ENCODE peak calls at places on chromosomes 12 and 14, in seven cellular contexts. One of them, this sample, is unnamed.
A peak's percentile ranks its signal among the peaks of the same experiment; 100 is the strongest.

GRCh38 chr12:132244724-132245295 is 84.6 kb downstream of the GALNT9 start:
- DNase-seq in neuronal stem cell: no peak
- DNase-seq in mesendoderm: no peak
- DNase-seq in H9: no peak
- DNase-seq in H1: no peak
- DNase-seq in IMR-90: no peak
- DNase-seq in trophoblast cell: peak; percentile 19
- DNase-seq in this sample: no peak

GRCh38 chr12:120996133-120996746 is 17.9 kb downstream of the HNF1A start:
- DNase-seq in neuronal stem cell: no peak
- DNase-seq in mesendoderm: no peak
- DNase-seq in H9: no peak
- DNase-seq in H1: no peak
- DNase-seq in IMR-90: no peak
- DNase-seq in trophoblast cell: no peak
- DNase-seq in this sample: no peak

GRCh38 chr14:103522028-103522581 is 525 bp downstream of the CKB start:
- DNase-seq in neuronal stem cell: no peak
- DNase-seq in mesendoderm: peak; percentile 43
- DNase-seq in H9: no peak
- DNase-seq in H1: no peak
- DNase-seq in IMR-90: no peak
- DNase-seq in trophoblast cell: peak; percentile 14
- DNase-seq in this sample: peak; percentile 43

GRCh38 chr14:53032161-53032803 is 81.4 kb upstream of the FERMT2 start:
- DNase-seq in neuronal stem cell: peak; percentile 5
- DNase-seq in mesendoderm: no peak
- DNase-seq in H9: no peak
- DNase-seq in H1: no peak
- DNase-seq in IMR-90: peak; percentile 88
- DNase-seq in trophoblast cell: peak; percentile 75
- DNase-seq in this sample: peak; percentile 75

GRCh38 chr12:55930771-55931316 is at the start of gene DGKA:
- DNase-seq in neuronal stem cell: no peak
- DNase-seq in mesendoderm: peak; percentile 62
- DNase-seq in H9: peak; percentile 69
- DNase-seq in H1: no peak
- DNase-seq in IMR-90: peak; percentile 85
- DNase-seq in trophoblast cell: peak; percentile 70
- DNase-seq in this sample: peak; percentile 83

GRCh38 chr14:95015046-95015445 is 142.3 kb downstream of the DICER1 start:
- DNase-seq in neuronal stem cell: no peak
- DNase-seq in mesendoderm: peak; percentile 27
- DNase-seq in H9: no peak
- DNase-seq in H1: no peak
- DNase-seq in IMR-90: no peak
- DNase-seq in trophoblast cell: no peak
- DNase-seq in this sample: no peak

GRCh38 chr14:103388664-103389063 is 3.4 kb downstream of the MARK3 start:
- DNase-seq in neuronal stem cell: no peak
- DNase-seq in mesendoderm: no peak
- DNase-seq in H9: no peak
- DNase-seq in H1: no peak
- DNase-seq in IMR-90: no peak
- DNase-seq in trophoblast cell: no peak
- DNase-seq in this sample: no peak

GRCh38 chr14:104723651-104724406 is at the start of gene ADSS1:
- DNase-seq in neuronal stem cell: peak; percentile 65
- DNase-seq in mesendoderm: peak; percentile 57
- DNase-seq in H9: peak; percentile 69
- DNase-seq in H1: no peak
- DNase-seq in IMR-90: no peak
- DNase-seq in trophoblast cell: peak; percentile 64
- DNase-seq in this sample: peak; percentile 67

GRCh38 chr12:46677749-46678148 is 148.0 kb downstream of the SLC38A4 start:
- DNase-seq in neuronal stem cell: no peak
- DNase-seq in mesendoderm: peak; percentile 69
- DNase-seq in H9: no peak
- DNase-seq in H1: no peak
- DNase-seq in IMR-90: peak; percentile 55
- DNase-seq in trophoblast cell: no peak
- DNase-seq in this sample: peak; percentile 51

GRCh38 chr14:36207500-36207899 is 31.0 kb upstream of the PTCSC3 start:
- DNase-seq in neuronal stem cell: no peak
- DNase-seq in mesendoderm: no peak
- DNase-seq in H9: no peak
- DNase-seq in H1: no peak
- DNase-seq in IMR-90: peak; percentile 10
- DNase-seq in trophoblast cell: no peak
- DNase-seq in this sample: no peak

GRCh38 chr12:12784911-12785814 is at the start of gene APOLD1:
- DNase-seq in neuronal stem cell: no peak
- DNase-seq in mesendoderm: peak; percentile 82
- DNase-seq in H9: peak; percentile 77
- DNase-seq in H1: no peak
- DNase-seq in IMR-90: no peak
- DNase-seq in trophoblast cell: peak; percentile 13
- DNase-seq in this sample: peak; percentile 27

GRCh38 chr12:57401165-57401564 is 29.7 kb downstream of the R3HDM2 start:
- DNase-seq in neuronal stem cell: no peak
- DNase-seq in mesendoderm: peak; percentile 2
- DNase-seq in H9: no peak
- DNase-seq in H1: no peak
- DNase-seq in IMR-90: no peak
- DNase-seq in trophoblast cell: no peak
- DNase-seq in this sample: no peak

GRCh38 chr12:114851981-114852380 is 168.0 kb upstream of the TBX3 start:
- DNase-seq in neuronal stem cell: no peak
- DNase-seq in mesendoderm: no peak
- DNase-seq in H9: no peak
- DNase-seq in H1: no peak
- DNase-seq in IMR-90: no peak
- DNase-seq in trophoblast cell: peak; percentile 71
- DNase-seq in this sample: no peak

GRCh38 chr12:94566345-94566744 is 84.0 kb downstream of the TMCC3 start:
- DNase-seq in neuronal stem cell: no peak
- DNase-seq in mesendoderm: no peak
- DNase-seq in H9: peak; percentile 23
- DNase-seq in H1: no peak
- DNase-seq in IMR-90: no peak
- DNase-seq in trophoblast cell: no peak
- DNase-seq in this sample: no peak

GRCh38 chr12:50224026-50224692 is 57.0 kb upstream of the CERS5 start:
- DNase-seq in neuronal stem cell: no peak
- DNase-seq in mesendoderm: peak; percentile 85
- DNase-seq in H9: peak; percentile 49
- DNase-seq in H1: no peak
- DNase-seq in IMR-90: peak; percentile 61
- DNase-seq in trophoblast cell: peak; percentile 88
- DNase-seq in this sample: peak; percentile 69

GRCh38 chr14:86708846-86709339 is 1178.9 kb downstream of the FLRT2 start:
- DNase-seq in neuronal stem cell: no peak
- DNase-seq in mesendoderm: no peak
- DNase-seq in H9: no peak
- DNase-seq in H1: no peak
- DNase-seq in IMR-90: no peak
- DNase-seq in trophoblast cell: no peak
- DNase-seq in this sample: no peak

GRCh38 chr14:86712176-86712575 is 1182.2 kb downstream of the FLRT2 start:
- DNase-seq in neuronal stem cell: no peak
- DNase-seq in mesendoderm: no peak
- DNase-seq in H9: no peak
- DNase-seq in H1: no peak
- DNase-seq in IMR-90: peak; percentile 11
- DNase-seq in trophoblast cell: no peak
- DNase-seq in this sample: peak; percentile 5

GRCh38 chr14:86714575-86714974 is 1184.6 kb downstream of the FLRT2 start:
- DNase-seq in neuronal stem cell: no peak
- DNase-seq in mesendoderm: no peak
- DNase-seq in H9: no peak
- DNase-seq in H1: no peak
- DNase-seq in IMR-90: no peak
- DNase-seq in trophoblast cell: no peak
- DNase-seq in this sample: no peak

GRCh38 chr14:86712727-86713126 is 1182.8 kb downstream of the FLRT2 start:
- DNase-seq in neuronal stem cell: no peak
- DNase-seq in mesendoderm: peak; percentile 92
- DNase-seq in H9: no peak
- DNase-seq in H1: no peak
- DNase-seq in IMR-90: no peak
- DNase-seq in trophoblast cell: peak; percentile 48
- DNase-seq in this sample: no peak

DNA sequence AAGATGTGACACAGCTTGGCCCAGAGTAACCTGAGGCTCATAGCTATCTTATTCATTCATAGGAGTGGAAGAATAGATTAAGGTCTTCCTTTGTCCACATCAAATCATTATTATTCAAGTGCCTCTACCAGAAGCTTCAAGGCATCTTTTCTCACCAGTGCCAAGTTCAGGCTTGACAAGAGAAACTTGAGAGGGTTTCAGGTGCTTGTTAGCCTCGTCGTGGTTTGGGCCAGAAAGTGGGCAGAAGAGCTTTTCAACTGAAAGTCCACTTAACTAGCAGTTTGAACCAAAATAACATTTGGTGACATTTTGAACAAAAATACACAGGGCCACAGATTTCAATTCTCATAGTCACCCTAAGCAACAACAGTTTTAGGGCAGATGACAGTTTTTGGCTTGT is 1184.2 kb downstream of the FLRT2 start:
- DNase-seq in neuronal stem cell: no peak
- DNase-seq in mesendoderm: no peak
- DNase-seq in H9: no peak
- DNase-seq in H1: no peak
- DNase-seq in IMR-90: no peak
- DNase-seq in trophoblast cell: no peak
- DNase-seq in this sample: no peak
- H3K23ac ChIP-seq in neuronal stem cell: no peak overlapping the region
- H3K23ac ChIP-seq in mesendoderm: no peak overlapping the region
- H3K23ac ChIP-seq in H9: no peak overlapping the region
- H3K23ac ChIP-seq in H1: no peak overlapping the region
- H3K23ac ChIP-seq in IMR-90: no peak overlapping the region
- H3K23ac ChIP-seq in trophoblast cell: no peak overlapping the region
- H3K23ac ChIP-seq in this sample: no peak overlapping the region

DNA sequence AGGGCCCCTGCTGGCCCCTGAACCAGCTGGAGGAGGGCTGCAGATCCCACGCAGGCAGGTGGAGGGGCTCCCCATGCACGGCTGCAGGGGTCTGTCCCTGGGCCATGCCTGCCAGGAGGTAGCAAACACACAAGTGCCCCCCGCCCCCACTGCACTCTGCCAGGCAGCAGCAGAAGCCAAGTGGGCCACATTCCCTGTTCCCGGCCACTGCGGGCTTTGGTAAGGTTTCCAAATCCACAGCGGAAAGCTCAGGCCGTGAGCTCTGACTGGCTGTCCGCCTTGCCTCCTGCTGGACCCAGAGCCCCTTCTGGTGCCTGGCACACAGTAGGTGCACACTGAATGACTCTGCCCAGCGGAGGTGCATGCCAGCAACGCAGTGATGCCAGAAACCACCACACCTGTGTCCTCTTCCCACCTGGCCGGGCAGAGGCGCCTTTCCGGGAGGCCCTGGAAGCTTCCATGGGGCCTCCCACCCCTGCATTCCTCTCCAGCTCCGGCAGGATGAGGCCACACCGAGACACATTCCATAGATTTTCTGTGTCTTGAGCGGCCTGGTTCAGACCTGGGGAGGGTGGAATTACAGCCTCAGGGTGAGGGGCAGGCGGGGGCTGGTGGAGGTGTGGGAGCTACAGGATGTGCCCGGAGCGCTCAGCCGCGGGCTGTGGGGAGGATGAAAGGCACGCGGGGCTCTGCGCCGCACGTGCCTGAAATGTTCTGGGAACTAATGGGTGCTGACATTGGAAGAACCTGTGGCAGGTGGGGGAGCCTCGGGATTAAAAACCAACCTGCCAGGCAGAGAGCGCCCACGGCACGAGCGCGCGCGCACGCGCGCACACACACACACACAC is 67.0 kb downstream of the NCOR2 start:
- DNase-seq in neuronal stem cell: peak; percentile 43
- DNase-seq in mesendoderm: peak; percentile 99
- DNase-seq in H9: peak; percentile 91
- DNase-seq in H1: peak; percentile 64
- DNase-seq in IMR-90: peak; percentile 57
- DNase-seq in trophoblast cell: peak; percentile 97
- DNase-seq in this sample: peak; percentile 56
- H3K4ac ChIP-seq in neuronal stem cell: peak overlapping the region; percentile 80
- H3K4ac ChIP-seq in mesendoderm: peak overlapping the region; percentile 39
- H3K4ac ChIP-seq in H9: peak overlapping the region; percentile 83
- H3K4ac ChIP-seq in H1: peak overlapping the region; percentile 91
- H3K4ac ChIP-seq in IMR-90: peak overlapping the region; percentile 94
- H3K4ac ChIP-seq in trophoblast cell: peak overlapping the region; percentile 88
- H3K4ac ChIP-seq in this sample: peak overlapping the region; percentile 76

DNA sequence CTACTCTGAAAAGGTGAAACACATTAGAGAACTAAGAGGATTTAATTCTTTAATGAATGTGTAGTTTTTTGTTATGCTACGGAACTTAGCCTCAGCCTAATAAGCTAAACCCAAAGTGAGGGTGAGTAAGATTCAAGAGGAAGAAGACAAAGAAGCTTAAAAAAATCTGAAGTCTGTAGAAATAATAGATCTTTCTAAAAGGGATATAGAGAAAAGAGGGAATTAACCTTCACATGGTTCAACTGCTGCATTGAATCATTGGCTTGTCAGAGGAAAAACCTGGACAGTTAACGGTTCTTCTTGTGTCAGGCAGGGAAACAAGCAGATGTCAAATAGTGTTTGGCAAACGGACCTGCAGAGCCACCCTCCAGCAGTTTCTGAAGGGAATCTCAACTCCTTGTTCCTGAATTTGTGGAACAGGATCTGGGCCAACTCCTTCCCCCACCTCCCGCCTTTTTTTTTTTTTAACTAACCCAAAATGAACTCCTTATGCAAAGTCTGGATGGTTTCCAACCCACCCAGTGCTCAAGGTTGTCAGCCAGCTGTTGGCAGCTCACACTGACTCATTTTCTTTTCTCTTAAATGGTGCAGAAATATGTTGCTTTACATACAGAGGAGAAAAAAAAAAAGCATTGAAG is 187.2 kb downstream of the CAND1 start:
- DNase-seq in neuronal stem cell: no peak
- DNase-seq in mesendoderm: no peak
- DNase-seq in H9: no peak
- DNase-seq in H1: no peak
- DNase-seq in IMR-90: peak; percentile 77
- DNase-seq in trophoblast cell: peak; percentile 16
- DNase-seq in this sample: peak; percentile 29
- H3K4me2 ChIP-seq in neuronal stem cell: no peak overlapping the region
- H3K4me2 ChIP-seq in mesendoderm: no peak overlapping the region
- H3K4me2 ChIP-seq in H9: no peak overlapping the region
- H3K4me2 ChIP-seq in H1: no peak overlapping the region
- H3K4me2 ChIP-seq in IMR-90: no peak overlapping the region
- H3K4me2 ChIP-seq in trophoblast cell: no peak overlapping the region
- H3K4me2 ChIP-seq in this sample: no peak overlapping the region

DNA sequence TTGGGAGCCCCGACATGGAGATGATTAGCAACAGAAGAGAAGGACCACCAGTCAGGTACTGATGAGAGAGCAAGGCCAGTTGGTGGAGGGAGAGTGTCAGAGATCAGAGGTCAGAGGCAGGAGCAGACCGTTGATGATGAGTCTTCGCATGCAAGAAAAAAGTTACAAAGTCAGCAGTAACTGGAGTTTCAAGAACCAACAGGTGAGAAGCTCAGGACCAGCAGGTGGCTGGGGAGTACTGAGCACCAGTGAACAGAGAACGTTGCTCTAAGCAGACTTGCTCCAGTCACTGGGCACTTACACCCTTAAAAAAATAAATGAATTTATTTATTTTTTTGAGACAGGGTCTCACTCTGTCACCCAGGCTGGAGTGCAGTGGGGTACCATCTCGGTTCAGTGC is 44.5 kb upstream of the KCNA1 start:
- DNase-seq in neuronal stem cell: no peak
- DNase-seq in mesendoderm: no peak
- DNase-seq in H9: no peak
- DNase-seq in H1: no peak
- DNase-seq in IMR-90: no peak
- DNase-seq in trophoblast cell: no peak
- DNase-seq in this sample: no peak
- H3K23ac ChIP-seq in neuronal stem cell: no peak overlapping the region
- H3K23ac ChIP-seq in mesendoderm: no peak overlapping the region
- H3K23ac ChIP-seq in H9: no peak overlapping the region
- H3K23ac ChIP-seq in H1: no peak overlapping the region
- H3K23ac ChIP-seq in IMR-90: no peak overlapping the region
- H3K23ac ChIP-seq in trophoblast cell: no peak overlapping the region
- H3K23ac ChIP-seq in this sample: no peak overlapping the region